ENCODE peak calls at places on chromosomes 7 and 10, in eight cellular contexts. Q is AG09309, Y is GM23338, A is RWPE1, F is dorsolateral prefrontal cortex, Z is GM20000, N is AG04449, G is GM06990. J is an unnamed sample.

GRCh38 chr7:131302876-131303707 is 24.6 kb upstream of the MKLN1 start:
- DNase-seq in Q (no peak), F (peak; percentile 51), Z (peak; percentile 39), G (no peak), N (no peak), A (peak; percentile 35), Y (peak; percentile 69), J (peak; percentile 22)

GRCh38 chr10:117661316-117661715 is 118.8 kb downstream of the EMX2 start:
- DNase-seq in Q (no peak), Z (no peak), G (no peak), F (no peak), A (no peak), Y (no peak), N (no peak), J (no peak)

GRCh38 chr10:7378602-7379403 is 32.0 kb downstream of the SFMBT2 start:
- DNase-seq in Q (no peak), G (peak; percentile 25), Y (no peak), Z (no peak), F (no peak), N (no peak), A (no peak), J (no peak)

GRCh38 chr7:14765731-14766130 is 136.8 kb downstream of the DGKB start:
- DNase-seq in Q (no peak), Z (no peak), Y (no peak), F (no peak), G (no peak), N (no peak), A (no peak), J (no peak)

GRCh38 chr7:154903083-154903731 is 99.7 kb downstream of the PAXIP1 start:
- DNase-seq in Y (no peak), N (no peak), G (no peak), A (no peak), Q (no peak), F (no peak), Z (no peak), J (no peak)

GRCh38 chr10:79179404-79180309 is 110.9 kb downstream of the ZMIZ1 start:
- DNase-seq in G (no peak), Y (peak; percentile 77), F (peak; percentile 60), A (no peak), N (no peak), Z (no peak), Q (no peak), J (no peak)

GRCh38 chr7:117119192-117119924 is 166.1 kb downstream of the ST7 start:
- DNase-seq in Y (peak; percentile 90), A (peak; percentile 37), Q (peak; percentile 32), Z (peak; percentile 35), N (no peak), F (peak; percentile 73), G (peak; percentile 14), J (peak; percentile 85)

GRCh38 chr7:151799506-151799905 is 77.4 kb downstream of the PRKAG2 start:
- DNase-seq in Z (no peak), F (no peak), G (no peak), Y (no peak), A (no peak), N (no peak), Q (no peak), J (no peak)

GRCh38 chr10:132464256-132465192 is 67.5 kb downstream of the PWWP2B start:
- DNase-seq in Y (no peak), Q (no peak), Z (no peak), A (no peak), F (peak; percentile 81), N (no peak), G (no peak), J (no peak)

GRCh38 chr10:75019360-75019759 is 92.1 kb upstream of the SAMD8 start:
- DNase-seq in F (no peak), N (no peak), A (peak; percentile 36), G (no peak), Y (no peak), Z (no peak), Q (no peak), J (no peak)

GRCh38 chr10:86091216-86091615 is 275.4 kb downstream of the GRID1 start:
- DNase-seq in N (no peak), Y (no peak), Q (no peak), F (no peak), A (no peak), G (no peak), Z (no peak), J (no peak)

DNA sequence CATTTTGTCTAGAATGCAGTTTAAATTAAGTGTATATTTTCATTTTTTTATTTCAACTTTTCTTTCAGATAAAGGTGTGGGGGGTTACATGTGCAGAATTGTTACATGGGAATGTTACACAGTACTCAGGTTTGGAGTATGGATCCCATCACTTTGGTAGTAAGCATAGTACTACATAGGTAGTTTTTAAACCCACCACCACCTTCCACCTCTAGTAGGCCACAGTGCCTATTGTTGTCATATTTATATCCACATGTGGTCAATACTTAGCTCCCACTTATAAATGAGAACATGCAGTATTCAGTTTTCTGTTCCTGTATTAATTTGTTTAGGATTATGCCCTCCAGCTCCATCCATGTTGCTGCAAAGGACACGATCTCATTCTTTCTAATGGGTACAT is 200.6 kb downstream of the CCDC7 start:
- DNase-seq in Y (no peak), G (no peak), N (no peak), A (no peak), Q (no peak), F (no peak), Z (no peak), J (no peak)
- TF ChIP-seq CTCF in Y (no peak), G (no peak), N (no peak), A (no peak), Q (no peak), F (no peak), Z (no peak), J (no peak)

GRCh38 chr10:123685260-123685659 is 19.1 kb downstream of the GPR26 start:
- DNase-seq in Y (no peak), A (no peak), Z (no peak), Q (no peak), N (no peak), G (no peak), F (no peak), J (no peak)

GRCh38 chr10:123689880-123690279 is 23.7 kb downstream of the GPR26 start:
- DNase-seq in F (no peak), N (no peak), A (no peak), Z (no peak), Q (no peak), Y (no peak), G (no peak), J (no peak)

GRCh38 chr10:123683459-123683858 is 17.3 kb downstream of the GPR26 start:
- DNase-seq in F (no peak), N (no peak), G (no peak), Z (no peak), A (no peak), Y (no peak), Q (no peak), J (no peak)

GRCh38 chr10:123683865-123684264 is 17.7 kb downstream of the GPR26 start:
- DNase-seq in N (no peak), Z (no peak), Q (no peak), Y (no peak), G (no peak), A (no peak), F (no peak), J (no peak)

DNA sequence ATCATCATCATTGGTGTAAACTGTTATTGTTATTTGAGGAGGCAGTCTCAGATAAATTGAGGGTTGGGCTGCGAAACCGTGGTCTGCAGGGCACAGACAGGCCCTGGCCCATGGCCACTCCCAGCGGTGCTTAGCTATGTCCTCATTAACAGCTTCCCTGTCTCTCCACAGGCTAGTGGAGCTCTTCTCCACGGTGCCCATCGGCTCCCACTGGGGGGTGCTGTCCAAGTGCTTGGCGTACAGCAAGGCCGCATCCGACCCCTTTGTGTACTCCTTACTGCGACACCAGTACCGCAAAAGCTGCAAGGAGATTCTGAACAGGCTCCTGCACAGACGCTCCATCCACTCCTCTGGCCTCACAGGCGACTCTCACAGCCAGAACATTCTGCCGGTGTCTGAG is 21.6 kb downstream of the GPR26 start:
- DNase-seq in N (no peak), A (no peak), Q (no peak), G (no peak), Y (peak; percentile 52), F (no peak), Z (no peak), J (no peak)
- TF ChIP-seq CTCF in N (no peak), A (no peak), Q (peak; percentile 11), G (no peak), Y (peak; percentile 69), F (no peak), Z (no peak), J (no peak)

GRCh38 chr7:47326808-47327207 is 255.1 kb downstream of the TNS3 start:
- DNase-seq in N (no peak), Z (no peak), G (no peak), A (no peak), Y (no peak), Q (peak; percentile 31), F (no peak), J (no peak)

GRCh38 chr7:47328392-47329319 is 253.3 kb downstream of the TNS3 start:
- DNase-seq in A (no peak), G (no peak), Z (no peak), Y (no peak), Q (no peak), F (no peak), N (no peak), J (no peak)

GRCh38 chr7:47327306-47327697 is 254.6 kb downstream of the TNS3 start:
- DNase-seq in N (no peak), G (no peak), A (no peak), Z (no peak), Q (no peak), F (no peak), Y (no peak), J (no peak)

GRCh38 chr7:47329320-47329926 is 252.5 kb downstream of the TNS3 start:
- DNase-seq in Y (no peak), F (no peak), N (no peak), Q (no peak), Z (no peak), G (no peak), A (no peak), J (no peak)

GRCh38 chr7:47327698-47328391 is 254.1 kb downstream of the TNS3 start:
- DNase-seq in G (no peak), A (peak; percentile 72), Z (no peak), N (no peak), Q (peak; percentile 7), Y (peak; percentile 92), F (peak; percentile 91), J (no peak)
- TF ChIP-seq CTCF in G (no peak), A (no peak), Z (no peak), N (no peak), Q (no peak), Y (no peak), F (peak; percentile 54), J (no peak)

GRCh38 chr7:46747222-46747621 is 826.1 kb upstream of the IGFBP3 start:
- DNase-seq in Y (no peak), A (no peak), F (no peak), N (no peak), Q (no peak), G (no peak), Z (no peak), J (no peak)

GRCh38 chr7:46742608-46743000 is 821.5 kb upstream of the IGFBP3 start:
- DNase-seq in N (no peak), F (no peak), Q (no peak), Y (no peak), A (no peak), Z (no peak), G (no peak), J (no peak)

GRCh38 chr7:46744957-46745699 is 824.1 kb upstream of the IGFBP3 start:
- DNase-seq in N (no peak), Y (no peak), G (no peak), F (no peak), Z (no peak), A (no peak), Q (no peak), J (no peak)

GRCh38 chr7:46747869-46748576 is 827.0 kb upstream of the IGFBP3 start:
- DNase-seq in G (no peak), Y (no peak), F (no peak), N (no peak), Z (no peak), A (no peak), Q (no peak), J (no peak)

GRCh38 chr7:46745700-46746090 is 824.6 kb upstream of the IGFBP3 start:
- DNase-seq in A (no peak), Y (no peak), G (no peak), F (no peak), Z (no peak), Q (no peak), N (no peak), J (no peak)
- TF ChIP-seq CTCF in A (no peak), Y (no peak), G (no peak), F (no peak), Z (no peak), Q (peak; percentile 47), N (peak; percentile 38), J (no peak)